ENCODE peak calls at places on chromosomes 3 and 15, in six cellular contexts. B, I, V, T, Y and M are unnamed samples.

GRCh38 chr3:14144423-14145075 is 19.7 kb downstream of the TMEM43 start:
- DNase-seq in B (peak; percentile 84), I (peak; percentile 99), V (peak; percentile 99), T (peak; percentile 40), Y (no peak), M (peak; percentile 89)

GRCh38 chr3:126546013-126546412 is 12.7 kb downstream of the C3orf22 start:
- DNase-seq in B (no peak), I (no peak), V (no peak), T (no peak), Y (no peak), M (peak; percentile 36)

GRCh38 chr3:48474619-48475018 is 28.1 kb downstream of the ATRIP start:
- DNase-seq in B (peak; percentile 98), I (no peak), V (no peak), T (no peak), Y (no peak), M (no peak)

GRCh38 chr3:138329127-138329983 is at the start of gene NME9:
- DNase-seq in B (peak; percentile 98), I (peak; percentile 74), V (peak; percentile 64), T (peak; percentile 27), Y (peak; percentile 98), M (peak; percentile 61)

GRCh38 chr3:105906834-105907233 is 38.0 kb upstream of the CBLB start:
- DNase-seq in B (no peak), I (peak; percentile 88), V (peak; percentile 96), T (no peak), Y (no peak), M (no peak)

GRCh38 chr15:73190189-73190601 is 137.9 kb downstream of the NEO1 start:
- DNase-seq in B (no peak), I (peak; percentile 44), V (peak; percentile 75), T (no peak), Y (no peak), M (no peak)

GRCh38 chr15:75840659-75841058 is 2.6 kb upstream of the UBE2Q2 start:
- DNase-seq in B (no peak), I (peak; percentile 81), V (peak; percentile 84), T (no peak), Y (no peak), M (no peak)

GRCh38 chr3:116443096-116443793 is 2.0 kb downstream of the LSAMP start:
- DNase-seq in B (peak; percentile 5), I (peak; percentile 17), V (peak; percentile 9), T (no peak), Y (no peak), M (no peak)

GRCh38 chr15:77541421-77542181 is 91.1 kb downstream of the LINGO1 start:
- DNase-seq in B (peak; percentile 61), I (no peak), V (peak; percentile 69), T (no peak), Y (no peak), M (no peak)

GRCh38 chr3:55491296-55491816 is 4.2 kb upstream of the WNT5A start:
- DNase-seq in B (no peak), I (peak; percentile 93), V (peak; percentile 96), T (no peak), Y (no peak), M (no peak)

GRCh38 chr15:53193149-53193548 is 403.0 kb upstream of the ONECUT1 start:
- DNase-seq in B (peak; percentile 48), I (peak; percentile 16), V (peak; percentile 1), T (no peak), Y (peak; percentile 28), M (no peak)

GRCh38 chr15:46961795-46962194 is 755.5 kb upstream of the SEMA6D start:
- DNase-seq in B (peak; percentile 21), I (no peak), V (no peak), T (no peak), Y (no peak), M (no peak)

GRCh38 chr3:22779737-22780136 is 423.4 kb upstream of the UBE2E2 start:
- DNase-seq in B (no peak), I (no peak), V (no peak), T (no peak), Y (no peak), M (no peak)

GRCh38 chr3:178850452-178851166 is 221.0 kb downstream of the ZMAT3 start:
- DNase-seq in B (no peak), I (no peak), V (no peak), T (no peak), Y (no peak), M (no peak)

GRCh38 chr3:47475029-47475569 is 642 bp downstream of the SCAP start:
- DNase-seq in B (peak; percentile 34), I (peak; percentile 38), V (peak; percentile 29), T (no peak), Y (peak; percentile 47), M (no peak)

GRCh38 chr15:81863157-81863556 is 182.7 kb downstream of the MEX3B start:
- DNase-seq in B (no peak), I (peak; percentile 4), V (no peak), T (no peak), Y (no peak), M (no peak)

GRCh38 chr15:34039506-34040123 is 611 bp upstream of the AVEN start:
- DNase-seq in B (no peak), I (peak; percentile 36), V (no peak), T (no peak), Y (no peak), M (no peak)

GRCh38 chr3:141390747-141391146 is 22.4 kb downstream of the ZBTB38 start:
- DNase-seq in B (no peak), I (no peak), V (no peak), T (no peak), Y (no peak), M (no peak)

GRCh38 chr3:14511623-14511965 is 28.5 kb downstream of the GRIP2 start:
- DNase-seq in B (no peak), I (no peak), V (no peak), T (no peak), Y (no peak), M (no peak)

GRCh38 chr15:84759018-84759417 is 10.6 kb downstream of the ZNF592 start:
- DNase-seq in B (no peak), I (no peak), V (no peak), T (no peak), Y (no peak), M (no peak)

GRCh38 chr15:51561271-51561670 is 61.3 kb downstream of the DMXL2 start:
- DNase-seq in B (peak; percentile 59), I (no peak), V (no peak), T (no peak), Y (no peak), M (no peak)

GRCh38 chr15:57379487-57379886 is 3.2 kb downstream of the CGNL1 start:
- DNase-seq in B (no peak), I (no peak), V (no peak), T (no peak), Y (no peak), M (no peak)

GRCh38 chr3:179852117-179852886 is 184.4 kb downstream of the PEX5L start:
- DNase-seq in B (peak; percentile 59), I (peak; percentile 78), V (peak; percentile 45), T (no peak), Y (no peak), M (no peak)

GRCh38 chr3:187223799-187224198 is 26.5 kb downstream of the RTP1 start:
- DNase-seq in B (no peak), I (peak; percentile 30), V (no peak), T (no peak), Y (no peak), M (no peak)

GRCh38 chr15:23095796-23096195 is 40.8 kb downstream of the GOLGA6L1 start:
- DNase-seq in B (no peak), I (no peak), V (no peak), T (no peak), Y (no peak), M (no peak)

GRCh38 chr3:23489338-23490158 is 286.4 kb downstream of the UBE2E2 start:
- DNase-seq in B (peak; percentile 32), I (peak; percentile 40), V (no peak), T (no peak), Y (no peak), M (no peak)

GRCh38 chr3:14216257-14217048 is 37.8 kb downstream of the LSM3 start:
- DNase-seq in B (peak; percentile 97), I (no peak), V (no peak), T (no peak), Y (peak; percentile 58), M (no peak)

GRCh38 chr3:43162573-43163084 is 56.8 kb upstream of the POMGNT2 start:
- DNase-seq in B (peak; percentile 29), I (no peak), V (no peak), T (no peak), Y (no peak), M (no peak)

GRCh38 chr15:51793521-51793920 is 35.9 kb upstream of the TMOD3 start:
- DNase-seq in B (no peak), I (no peak), V (peak; percentile 89), T (no peak), Y (no peak), M (no peak)

GRCh38 chr3:122938756-122939425 is 88.7 kb downstream of the SEMA5B start:
- DNase-seq in B (no peak), I (no peak), V (no peak), T (no peak), Y (no peak), M (peak; percentile 87)

GRCh38 chr3:175294793-175295192 is 435.7 kb downstream of the NAALADL2 start:
- DNase-seq in B (no peak), I (no peak), V (no peak), T (no peak), Y (no peak), M (no peak)

GRCh38 chr15:41487802-41488201 is 5.9 kb upstream of the ITPKA start:
- DNase-seq in B (no peak), I (peak; percentile 18), V (no peak), T (no peak), Y (no peak), M (no peak)

GRCh38 chr3:190517696-190518095 is 3.8 kb downstream of the IL1RAP start:
- DNase-seq in B (no peak), I (peak; percentile 81), V (peak; percentile 72), T (no peak), Y (no peak), M (no peak)

GRCh38 chr3:69299344-69299743 is 86.5 kb downstream of the FRMD4B start:
- DNase-seq in B (no peak), I (no peak), V (no peak), T (no peak), Y (no peak), M (no peak)
- TF ChIP-seq CTCF in B (no peak), I (peak; percentile 36), V (peak; percentile 44), T (no peak), Y (no peak), M (no peak)

GRCh38 chr3:153165211-153165815 is 3.3 kb downstream of the RAP2B start:
- DNase-seq in B (peak; percentile 13), I (peak; percentile 47), V (peak; percentile 70), T (no peak), Y (no peak), M (no peak)
- TF ChIP-seq CTCF in B (peak; percentile 28), I (peak; percentile 38), V (peak; percentile 44), T (peak; percentile 23), Y (peak; percentile 25), M (peak; percentile 60)

DNA sequence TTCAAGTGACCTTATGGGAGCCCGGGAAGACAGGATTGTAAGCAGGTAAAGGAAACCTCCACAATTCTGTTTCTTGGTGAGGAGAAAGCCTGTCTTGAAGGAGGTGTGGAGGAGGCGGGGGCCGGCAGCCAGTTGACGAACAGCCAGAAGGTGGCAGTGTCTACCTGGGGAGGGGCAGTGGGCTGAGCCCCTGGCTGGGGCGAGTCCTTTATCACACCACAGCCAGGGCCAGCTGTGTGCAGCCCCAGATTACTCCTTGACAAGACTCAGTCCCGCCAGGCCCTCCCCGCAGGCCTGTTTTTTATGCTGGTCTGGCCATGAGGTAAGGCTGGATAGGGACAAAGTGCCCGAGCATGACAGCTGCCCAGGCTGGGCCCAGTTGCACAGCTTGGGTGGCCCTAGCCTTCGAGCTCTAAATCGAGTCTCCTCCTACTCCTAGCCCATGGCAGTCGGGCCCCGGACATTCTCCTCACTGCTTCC is 40.9 kb upstream of the IDH2 start:
- DNase-seq in B (peak; percentile 95), I (no peak), V (no peak), T (no peak), Y (peak; percentile 84), M (peak; percentile 62)
- TF ChIP-seq CTCF in B (peak; percentile 98), I (peak; percentile 36), V (peak; percentile 16), T (peak; percentile 75), Y (peak; percentile 78), M (peak; percentile 80)

GRCh38 chr15:29208352-29208751 is 61.3 kb downstream of the NSMCE3 start:
- DNase-seq in B (no peak), I (no peak), V (no peak), T (no peak), Y (peak; percentile 36), M (no peak)
- TF ChIP-seq CTCF in B (peak; percentile 22), I (no peak), V (no peak), T (no peak), Y (peak; percentile 20), M (no peak)